ENCODE peak calls at places on chromosomes 7 and 10, in four cellular contexts. C, E, I and X are unnamed samples.

GRCh38 chr10:7622969-7623368 is 43.8 kb downstream of the ITIH5 start:
- DNase-seq in I (no peak), C (no peak), E (no peak), X (no peak)

GRCh38 chr7:121071662-121072061 is 83.2 kb downstream of the CPED1 start:
- DNase-seq in E (no peak), I (no peak), C (no peak), X (no peak)

GRCh38 chr7:82549616-82550285 is 106.2 kb upstream of the CACNA2D1 start:
- DNase-seq in E (no peak), I (no peak), C (no peak), X (no peak)

GRCh38 chr7:121180436-121181063 is 148.2 kb upstream of the WNT16 start:
- DNase-seq in E (no peak), C (no peak), I (no peak), X (no peak)

GRCh38 chr7:26500749-26501352 is 209.2 kb downstream of the SNX10 start:
- DNase-seq in E (no peak), I (no peak), C (no peak), X (no peak)

GRCh38 chr10:49578392-49578791 is 31.7 kb upstream of the SLC18A3 start:
- DNase-seq in I (no peak), C (no peak), E (no peak), X (no peak)

GRCh38 chr7:28369523-28369922 is 42.8 kb upstream of the CREB5 start:
- DNase-seq in I (no peak), C (no peak), E (no peak), X (no peak)

GRCh38 chr10:3852147-3852904 is 67.3 kb upstream of the KLF6 start:
- DNase-seq in E (peak), I (peak), C (peak), X (no peak)

GRCh38 chr10:105063796-105064195 is 422.7 kb downstream of the SORCS3 start:
- DNase-seq in I (no peak), E (no peak), C (no peak), X (no peak)

GRCh38 chr10:110429301-110429700 is 68.4 kb upstream of the DUSP5 start:
- DNase-seq in E (no peak), I (no peak), C (no peak), X (no peak)